ENCODE peak calls at places on chromosomes 7 and 10, in six cellular contexts. One of them, this sample, is unnamed.

GRCh38 chr10:132137111-132138072 is 49.4 kb upstream of the DPYSL4 start:
- DNase-seq in stimulated activated CD4-positive, alpha-beta T cell treated with anti-CD3 and anti-CD28 coated beads, Interleukin-2, amount 100 ng/mL, for 48 hours: no peak
- DNase-seq in GM04504: no peak
- DNase-seq in NCI-H1105 treated with DMSO at 0.1 percent for 48 hours: no peak
- DNase-seq in hippocampal formation: no peak
- DNase-seq in EL: no peak
- DNase-seq in this sample: no peak

GRCh38 chr10:131695814-131696165 is 205.0 kb upstream of the PPP2R2D start:
- DNase-seq in stimulated activated CD4-positive, alpha-beta T cell treated with anti-CD3 and anti-CD28 coated beads, Interleukin-2, amount 100 ng/mL, for 48 hours: no peak
- DNase-seq in GM04504: no peak
- DNase-seq in NCI-H1105 treated with DMSO at 0.1 percent for 48 hours: no peak
- DNase-seq in hippocampal formation: no peak
- DNase-seq in EL: no peak
- DNase-seq in this sample: no peak

GRCh38 chr7:155509025-155509724 is 37.2 kb downstream of the CNPY1 start:
- DNase-seq in stimulated activated CD4-positive, alpha-beta T cell treated with anti-CD3 and anti-CD28 coated beads, Interleukin-2, amount 100 ng/mL, for 48 hours: no peak
- DNase-seq in GM04504: no peak
- DNase-seq in NCI-H1105 treated with DMSO at 0.1 percent for 48 hours: no peak
- DNase-seq in hippocampal formation: no peak
- DNase-seq in EL: no peak
- DNase-seq in this sample: no peak

GRCh38 chr7:133310232-133310852 is 57.5 kb downstream of the EXOC4 start:
- DNase-seq in stimulated activated CD4-positive, alpha-beta T cell treated with anti-CD3 and anti-CD28 coated beads, Interleukin-2, amount 100 ng/mL, for 48 hours: no peak
- DNase-seq in GM04504: no peak
- DNase-seq in NCI-H1105 treated with DMSO at 0.1 percent for 48 hours: peak
- DNase-seq in hippocampal formation: no peak
- DNase-seq in EL: no peak
- DNase-seq in this sample: peak

GRCh38 chr10:44240766-44241165 is 144.1 kb downstream of the CXCL12 start:
- DNase-seq in stimulated activated CD4-positive, alpha-beta T cell treated with anti-CD3 and anti-CD28 coated beads, Interleukin-2, amount 100 ng/mL, for 48 hours: no peak
- DNase-seq in GM04504: no peak
- DNase-seq in NCI-H1105 treated with DMSO at 0.1 percent for 48 hours: no peak
- DNase-seq in hippocampal formation: no peak
- DNase-seq in EL: no peak
- DNase-seq in this sample: no peak

GRCh38 chr10:12081879-12082560 is 13.3 kb downstream of the DHTKD1 start:
- DNase-seq in stimulated activated CD4-positive, alpha-beta T cell treated with anti-CD3 and anti-CD28 coated beads, Interleukin-2, amount 100 ng/mL, for 48 hours: no peak
- DNase-seq in GM04504: peak
- DNase-seq in NCI-H1105 treated with DMSO at 0.1 percent for 48 hours: no peak
- DNase-seq in hippocampal formation: no peak
- DNase-seq in EL: peak
- DNase-seq in this sample: no peak

GRCh38 chr7:38393874-38394273 is 120.4 kb upstream of the TARP start:
- DNase-seq in stimulated activated CD4-positive, alpha-beta T cell treated with anti-CD3 and anti-CD28 coated beads, Interleukin-2, amount 100 ng/mL, for 48 hours: no peak
- DNase-seq in GM04504: no peak
- DNase-seq in NCI-H1105 treated with DMSO at 0.1 percent for 48 hours: no peak
- DNase-seq in hippocampal formation: no peak
- DNase-seq in EL: no peak
- DNase-seq in this sample: no peak

GRCh38 chr10:82867056-82867455 is 992.1 kb downstream of the NRG3 start:
- DNase-seq in stimulated activated CD4-positive, alpha-beta T cell treated with anti-CD3 and anti-CD28 coated beads, Interleukin-2, amount 100 ng/mL, for 48 hours: no peak
- DNase-seq in GM04504: no peak
- DNase-seq in NCI-H1105 treated with DMSO at 0.1 percent for 48 hours: no peak
- DNase-seq in hippocampal formation: no peak
- DNase-seq in EL: no peak
- DNase-seq in this sample: no peak

GRCh38 chr7:35691827-35692307 is 3.1 kb downstream of the HERPUD2 start:
- DNase-seq in stimulated activated CD4-positive, alpha-beta T cell treated with anti-CD3 and anti-CD28 coated beads, Interleukin-2, amount 100 ng/mL, for 48 hours: peak
- DNase-seq in GM04504: no peak
- DNase-seq in NCI-H1105 treated with DMSO at 0.1 percent for 48 hours: no peak
- DNase-seq in hippocampal formation: no peak
- DNase-seq in EL: no peak
- DNase-seq in this sample: no peak

GRCh38 chr7:46752881-46753366 is 829.0 kb downstream of the TNS3 start:
- DNase-seq in stimulated activated CD4-positive, alpha-beta T cell treated with anti-CD3 and anti-CD28 coated beads, Interleukin-2, amount 100 ng/mL, for 48 hours: no peak
- DNase-seq in GM04504: peak
- DNase-seq in NCI-H1105 treated with DMSO at 0.1 percent for 48 hours: no peak
- DNase-seq in hippocampal formation: no peak
- DNase-seq in EL: peak
- DNase-seq in this sample: no peak

GRCh38 chr10:42974693-42975002 is 102.2 kb upstream of the RET start:
- DNase-seq in stimulated activated CD4-positive, alpha-beta T cell treated with anti-CD3 and anti-CD28 coated beads, Interleukin-2, amount 100 ng/mL, for 48 hours: no peak
- DNase-seq in GM04504: no peak
- DNase-seq in NCI-H1105 treated with DMSO at 0.1 percent for 48 hours: no peak
- DNase-seq in hippocampal formation: no peak
- DNase-seq in EL: no peak
- DNase-seq in this sample: no peak

GRCh38 chr7:80724249-80724871 is 85.9 kb downstream of the CD36 start:
- DNase-seq in stimulated activated CD4-positive, alpha-beta T cell treated with anti-CD3 and anti-CD28 coated beads, Interleukin-2, amount 100 ng/mL, for 48 hours: no peak
- DNase-seq in GM04504: peak
- DNase-seq in NCI-H1105 treated with DMSO at 0.1 percent for 48 hours: no peak
- DNase-seq in hippocampal formation: no peak
- DNase-seq in EL: peak
- DNase-seq in this sample: no peak

GRCh38 chr10:122498521-122498920 is 37.2 kb downstream of the HTRA1 start:
- DNase-seq in stimulated activated CD4-positive, alpha-beta T cell treated with anti-CD3 and anti-CD28 coated beads, Interleukin-2, amount 100 ng/mL, for 48 hours: no peak
- DNase-seq in GM04504: no peak
- DNase-seq in NCI-H1105 treated with DMSO at 0.1 percent for 48 hours: no peak
- DNase-seq in hippocampal formation: peak
- DNase-seq in EL: no peak
- DNase-seq in this sample: no peak

GRCh38 chr10:69891057-69891617 is 89.4 kb downstream of the COL13A1 start:
- DNase-seq in stimulated activated CD4-positive, alpha-beta T cell treated with anti-CD3 and anti-CD28 coated beads, Interleukin-2, amount 100 ng/mL, for 48 hours: no peak
- DNase-seq in GM04504: no peak
- DNase-seq in NCI-H1105 treated with DMSO at 0.1 percent for 48 hours: no peak
- DNase-seq in hippocampal formation: no peak
- DNase-seq in EL: no peak
- DNase-seq in this sample: no peak

This sample was measured in COR-L47.